ENCODE peak calls at places on chromosomes 12 and 14, in ten cellular contexts. K, P, Y, R, Q, M, H, N, Z and O are unnamed samples.
A peak's percentile ranks its signal among the peaks of the same experiment; 100 is the strongest.

GRCh38 chr12:3326156-3326849 is 164.7 kb upstream of the PRMT8 start:
- DNase-seq in K (no peak), P (no peak), Y (no peak), R (peak; percentile 69), Q (no peak), M (peak; percentile 40), H (no peak), N (no peak), Z (no peak), O (no peak)

GRCh38 chr14:97280526-97280925 is 483.3 kb downstream of the VRK1 start:
- DNase-seq in K (peak; percentile 54), P (no peak), Y (no peak), R (no peak), Q (no peak), M (no peak), H (no peak), N (no peak), Z (no peak), O (no peak)

GRCh38 chr12:31965090-31965489 is 5.9 kb downstream of the RESF1 start:
- DNase-seq in K (no peak), P (no peak), Y (no peak), R (no peak), Q (no peak), M (no peak), H (peak; percentile 63), N (no peak), Z (no peak), O (no peak)

GRCh38 chr12:51752490-51752889 is 96.0 kb downstream of the FIGNL2 start:
- DNase-seq in K (peak; percentile 33), P (peak; percentile 45), Y (no peak), R (peak; percentile 70), Q (peak; percentile 20), M (peak; percentile 31), H (no peak), N (peak; percentile 64), Z (peak; percentile 73), O (peak; percentile 29)

GRCh38 chr12:127284021-127284420 is 982.9 kb upstream of the TMEM132C start:
- DNase-seq in K (no peak), P (no peak), Y (no peak), R (no peak), Q (no peak), M (no peak), H (no peak), N (no peak), Z (no peak), O (no peak)

GRCh38 chr12:122665349-122665748 is 37.8 kb downstream of the HCAR2 start:
- DNase-seq in K (no peak), P (no peak), Y (no peak), R (no peak), Q (no peak), M (no peak), H (no peak), N (no peak), Z (no peak), O (no peak)

GRCh38 chr12:71870409-71870808 is 30.9 kb downstream of the TBC1D15 start:
- DNase-seq in K (no peak), P (no peak), Y (no peak), R (no peak), Q (no peak), M (no peak), H (no peak), N (no peak), Z (no peak), O (no peak)

GRCh38 chr14:76514599-76514998 is 138.7 kb downstream of the ESRRB start:
- DNase-seq in K (peak; percentile 40), P (no peak), Y (peak; percentile 18), R (no peak), Q (peak; percentile 43), M (no peak), H (no peak), N (no peak), Z (no peak), O (no peak)

GRCh38 chr12:63915105-63915830 is 70.8 kb downstream of the SRGAP1 start:
- DNase-seq in K (peak; percentile 48), P (no peak), Y (no peak), R (no peak), Q (no peak), M (no peak), H (no peak), N (no peak), Z (no peak), O (no peak)

GRCh38 chr12:124490584-124491305 is 76.7 kb downstream of the NCOR2 start:
- DNase-seq in K (no peak), P (peak; percentile 82), Y (no peak), R (peak; percentile 91), Q (peak; percentile 78), M (no peak), H (no peak), N (peak; percentile 72), Z (peak; percentile 92), O (no peak)

GRCh38 chr14:91925727-91926121 is 21.8 kb downstream of the FBLN5 start:
- DNase-seq in K (no peak), P (no peak), Y (no peak), R (no peak), Q (no peak), M (no peak), H (no peak), N (no peak), Z (no peak), O (no peak)

GRCh38 chr14:104992501-104992900 is 6.9 kb downstream of the CLBA1 start:
- DNase-seq in K (no peak), P (no peak), Y (no peak), R (no peak), Q (no peak), M (no peak), H (no peak), N (no peak), Z (no peak), O (no peak)

GRCh38 chr12:4909734-4910501 is at the start of gene KCNA1:
- DNase-seq in K (no peak), P (no peak), Y (no peak), R (peak; percentile 75), Q (no peak), M (peak; percentile 68), H (no peak), N (peak; percentile 21), Z (no peak), O (no peak)

GRCh38 chr14:68787235-68787727 is 5.6 kb downstream of the ZFP36L1 start:
- DNase-seq in K (no peak), P (no peak), Y (no peak), R (no peak), Q (no peak), M (peak; percentile 16), H (no peak), N (peak; percentile 55), Z (no peak), O (no peak)

GRCh38 chr14:68789798-68790655 is 2.8 kb downstream of the ZFP36L1 start:
- DNase-seq in K (no peak), P (no peak), Y (no peak), R (peak; percentile 85), Q (no peak), M (peak; percentile 26), H (no peak), N (peak; percentile 48), Z (no peak), O (no peak)

GRCh38 chr14:68790656-68791077 is 2.2 kb downstream of the ZFP36L1 start:
- DNase-seq in K (peak; percentile 49), P (no peak), Y (no peak), R (no peak), Q (no peak), M (no peak), H (peak; percentile 75), N (no peak), Z (no peak), O (no peak)

GRCh38 chr14:68788275-68789001 is 4.4 kb downstream of the ZFP36L1 start:
- DNase-seq in K (no peak), P (no peak), Y (no peak), R (no peak), Q (no peak), M (no peak), H (no peak), N (peak; percentile 3), Z (no peak), O (no peak)

GRCh38 chr14:68789002-68789797 is 3.7 kb downstream of the ZFP36L1 start:
- DNase-seq in K (peak; percentile 89), P (peak; percentile 91), Y (peak; percentile 37), R (peak; percentile 95), Q (peak; percentile 67), M (peak; percentile 76), H (peak; percentile 93), N (peak; percentile 85), Z (peak; percentile 87), O (peak; percentile 61)
- H3K4me3 ChIP-seq in K (peak overlapping the region; percentile 90), P (peak overlapping the region; percentile 86), Y (no peak overlapping the region), R (peak overlapping the region; percentile 89), Q (no peak overlapping the region), M (peak overlapping the region; percentile 94), H (peak overlapping the region; percentile 99), N (peak overlapping the region; percentile 89), Z (peak overlapping the region; percentile 96), O (peak overlapping the region; percentile 84)

GRCh38 chr12:130486891-130487416 is 149.3 kb downstream of the PIWIL1 start:
- DNase-seq in K (no peak), P (no peak), Y (no peak), R (no peak), Q (no peak), M (no peak), H (no peak), N (no peak), Z (no peak), O (no peak)
- H3K4me1 ChIP-seq in K (no peaks in the 10 kb centered on the region), P (no peaks in the 10 kb centered on the region), Y (no peaks in the 10 kb centered on the region), R (no peaks in the 10 kb centered on the region), Q (no peaks in the 10 kb centered on the region), M (peaks cover 9% of the 10 kb centered on the region), H (no peaks in the 10 kb centered on the region), N (no peaks in the 10 kb centered on the region), Z (peaks cover 6% of the 10 kb centered on the region), O (no peaks in the 10 kb centered on the region)

GRCh38 chr14:64937176-64937820 is 5.2 kb downstream of the GPX2 start:
- DNase-seq in K (no peak), P (no peak), Y (no peak), R (no peak), Q (no peak), M (no peak), H (no peak), N (no peak), Z (peak; percentile 29), O (no peak)
- H3K36me3 ChIP-seq in K (peaks cover 11% of the 10 kb centered on the region), P (peaks cover 56% of the 10 kb centered on the region), Y (peaks cover 76% of the 10 kb centered on the region), R (peaks cover 5% of the 10 kb centered on the region), Q (peaks cover 14% of the 10 kb centered on the region), M (peaks cover 9% of the 10 kb centered on the region), H (peaks cover 15% of the 10 kb centered on the region), N (no peaks in the 10 kb centered on the region), Z (peaks cover 20% of the 10 kb centered on the region), O (peaks cover 4% of the 10 kb centered on the region)

GRCh38 chr14:88750945-88751344 is 41.8 kb downstream of the EML5 start:
- DNase-seq in K (no peak), P (no peak), Y (no peak), R (no peak), Q (no peak), M (no peak), H (no peak), N (no peak), Z (no peak), O (no peak)

GRCh38 chr14:88748288-88748687 is 44.5 kb downstream of the EML5 start:
- DNase-seq in K (peak; percentile 83), P (no peak), Y (no peak), R (no peak), Q (no peak), M (no peak), H (no peak), N (no peak), Z (no peak), O (no peak)

GRCh38 chr14:88750413-88750812 is 42.3 kb downstream of the EML5 start:
- DNase-seq in K (no peak), P (no peak), Y (no peak), R (no peak), Q (no peak), M (no peak), H (no peak), N (no peak), Z (no peak), O (no peak)

GRCh38 chr14:88746042-88746441 is 46.7 kb downstream of the EML5 start:
- DNase-seq in K (peak; percentile 28), P (no peak), Y (no peak), R (no peak), Q (no peak), M (no peak), H (no peak), N (no peak), Z (no peak), O (no peak)

GRCh38 chr14:88749139-88749538 is 43.6 kb downstream of the EML5 start:
- DNase-seq in K (peak; percentile 76), P (no peak), Y (no peak), R (no peak), Q (no peak), M (no peak), H (no peak), N (no peak), Z (no peak), O (no peak)
- H3K4me3 ChIP-seq in K (peak overlapping the region; percentile 18), P (no peak overlapping the region), Y (no peak overlapping the region), R (no peak overlapping the region), Q (no peak overlapping the region), M (no peak overlapping the region), H (no peak overlapping the region), N (no peak overlapping the region), Z (no peak overlapping the region), O (no peak overlapping the region)